ENCODE peak calls at places on chromosomes 4 and X, in ten cellular contexts. One of them, this sample, is unnamed.

GRCh38 chr4:71126719-71127118 is 133.3 kb downstream of the DCK start:
- DNase-seq in cardiac muscle cell: peak
- DNase-seq in uterus: no peak
- DNase-seq in pancreas: no peak
- DNase-seq in HepG2: peak
- DNase-seq in CD8-positive, alpha-beta T cell: no peak
- DNase-seq in left ventricle myocardium inferior: no peak
- DNase-seq in body of pancreas: no peak
- DNase-seq in IMR-90: peak
- DNase-seq in psoas muscle: no peak
- DNase-seq in this sample: no peak

GRCh38 chr4:28834120-28834519 is 1886.0 kb upstream of the PCDH7 start:
- DNase-seq in CD8-positive, alpha-beta T cell: no peak
- DNase-seq in cardiac muscle cell: no peak
- DNase-seq in psoas muscle: no peak
- DNase-seq in uterus: no peak
- DNase-seq in IMR-90: no peak
- DNase-seq in left ventricle myocardium inferior: no peak
- DNase-seq in HepG2: no peak
- DNase-seq in body of pancreas: no peak
- DNase-seq in pancreas: no peak
- DNase-seq in this sample: no peak

GRCh38 chr4:107693132-107693531 is 26.9 kb downstream of the PAPSS1 start:
- DNase-seq in psoas muscle: no peak
- DNase-seq in IMR-90: no peak
- DNase-seq in body of pancreas: no peak
- DNase-seq in pancreas: no peak
- DNase-seq in HepG2: no peak
- DNase-seq in CD8-positive, alpha-beta T cell: no peak
- DNase-seq in cardiac muscle cell: peak
- DNase-seq in left ventricle myocardium inferior: no peak
- DNase-seq in uterus: no peak
- DNase-seq in this sample: no peak

GRCh38 chrX:72394518-72395163 is 88.9 kb upstream of the CITED1 start:
- DNase-seq in pancreas: no peak
- DNase-seq in psoas muscle: peak
- DNase-seq in left ventricle myocardium inferior: peak
- DNase-seq in cardiac muscle cell: peak
- DNase-seq in uterus: no peak
- DNase-seq in HepG2: no peak
- DNase-seq in IMR-90: peak
- DNase-seq in body of pancreas: no peak
- DNase-seq in CD8-positive, alpha-beta T cell: no peak
- DNase-seq in this sample: no peak

GRCh38 chrX:41313419-41313818 is 20.5 kb upstream of the DDX3X start:
- DNase-seq in psoas muscle: no peak
- DNase-seq in uterus: no peak
- DNase-seq in pancreas: no peak
- DNase-seq in body of pancreas: no peak
- DNase-seq in HepG2: no peak
- DNase-seq in CD8-positive, alpha-beta T cell: no peak
- DNase-seq in IMR-90: peak
- DNase-seq in cardiac muscle cell: no peak
- DNase-seq in left ventricle myocardium inferior: no peak
- DNase-seq in this sample: no peak

GRCh38 chr4:176387571-176387970 is 67.8 kb downstream of the SPCS3 start:
- DNase-seq in HepG2: no peak
- DNase-seq in pancreas: no peak
- DNase-seq in uterus: no peak
- DNase-seq in body of pancreas: no peak
- DNase-seq in CD8-positive, alpha-beta T cell: no peak
- DNase-seq in psoas muscle: no peak
- DNase-seq in left ventricle myocardium inferior: no peak
- DNase-seq in IMR-90: peak
- DNase-seq in cardiac muscle cell: peak
- DNase-seq in this sample: no peak

GRCh38 chrX:4670606-4671005 is 957.2 kb upstream of the PRKX start:
- DNase-seq in cardiac muscle cell: no peak
- DNase-seq in left ventricle myocardium inferior: no peak
- DNase-seq in IMR-90: no peak
- DNase-seq in body of pancreas: peak
- DNase-seq in uterus: no peak
- DNase-seq in HepG2: no peak
- DNase-seq in pancreas: no peak
- DNase-seq in psoas muscle: no peak
- DNase-seq in CD8-positive, alpha-beta T cell: no peak
- DNase-seq in this sample: no peak

GRCh38 chrX:51144828-51145442 is 187.7 kb upstream of the NUDT10 start:
- DNase-seq in left ventricle myocardium inferior: no peak
- DNase-seq in HepG2: peak
- DNase-seq in uterus: no peak
- DNase-seq in psoas muscle: no peak
- DNase-seq in body of pancreas: peak
- DNase-seq in pancreas: peak
- DNase-seq in IMR-90: peak
- DNase-seq in CD8-positive, alpha-beta T cell: peak
- DNase-seq in cardiac muscle cell: peak
- DNase-seq in this sample: no peak

GRCh38 chr4:172998527-172999469 is 169.8 kb upstream of the GALNT7 start:
- DNase-seq in HepG2: no peak
- DNase-seq in pancreas: no peak
- DNase-seq in uterus: no peak
- DNase-seq in left ventricle myocardium inferior: no peak
- DNase-seq in psoas muscle: no peak
- DNase-seq in IMR-90: peak
- DNase-seq in body of pancreas: no peak
- DNase-seq in CD8-positive, alpha-beta T cell: no peak
- DNase-seq in cardiac muscle cell: peak
- DNase-seq in this sample: no peak

GRCh38 chr4:10333942-10334341 is 123.3 kb downstream of the ZNF518B start:
- DNase-seq in left ventricle myocardium inferior: no peak
- DNase-seq in IMR-90: no peak
- DNase-seq in body of pancreas: no peak
- DNase-seq in pancreas: no peak
- DNase-seq in HepG2: no peak
- DNase-seq in CD8-positive, alpha-beta T cell: no peak
- DNase-seq in uterus: no peak
- DNase-seq in cardiac muscle cell: no peak
- DNase-seq in psoas muscle: no peak
- DNase-seq in this sample: no peak

GRCh38 chr4:99013884-99014523 is 18.5 kb downstream of the METAP1 start:
- DNase-seq in left ventricle myocardium inferior: no peak
- DNase-seq in body of pancreas: no peak
- DNase-seq in cardiac muscle cell: no peak
- DNase-seq in CD8-positive, alpha-beta T cell: no peak
- DNase-seq in pancreas: no peak
- DNase-seq in HepG2: no peak
- DNase-seq in psoas muscle: no peak
- DNase-seq in uterus: no peak
- DNase-seq in IMR-90: no peak
- DNase-seq in this sample: no peak
- H3K27ac ChIP-seq in left ventricle myocardium inferior: peak
- H3K27ac ChIP-seq in body of pancreas: no peak
- H3K27ac ChIP-seq in cardiac muscle cell: peak
- H3K27ac ChIP-seq in CD8-positive, alpha-beta T cell: no peak
- H3K27ac ChIP-seq in pancreas: no peak
- H3K27ac ChIP-seq in HepG2: peak
- H3K27ac ChIP-seq in psoas muscle: no peak
- H3K27ac ChIP-seq in uterus: peak
- H3K27ac ChIP-seq in IMR-90: no peak
- H3K27ac ChIP-seq in this sample: peak

GRCh38 chr4:89486042-89486441 is 178.4 kb upstream of the GPRIN3 start:
- DNase-seq in pancreas: no peak
- DNase-seq in HepG2: no peak
- DNase-seq in body of pancreas: no peak
- DNase-seq in psoas muscle: no peak
- DNase-seq in left ventricle myocardium inferior: no peak
- DNase-seq in cardiac muscle cell: peak
- DNase-seq in CD8-positive, alpha-beta T cell: no peak
- DNase-seq in IMR-90: peak
- DNase-seq in uterus: no peak
- DNase-seq in this sample: no peak
- TF ChIP-seq CTCF in pancreas: no peak
- TF ChIP-seq CTCF in HepG2: peak
- TF ChIP-seq CTCF in body of pancreas: no peak
- TF ChIP-seq CTCF in psoas muscle: no peak
- TF ChIP-seq CTCF in left ventricle myocardium inferior: peak
- TF ChIP-seq CTCF in cardiac muscle cell: peak
- TF ChIP-seq CTCF in CD8-positive, alpha-beta T cell: no peak
- TF ChIP-seq CTCF in IMR-90: peak
- TF ChIP-seq CTCF in uterus: peak
- TF ChIP-seq CTCF in this sample: peak

GRCh38 chr4:139265654-139266053 is 14.4 kb downstream of the MGARP start:
- DNase-seq in IMR-90: no peak
- DNase-seq in HepG2: no peak
- DNase-seq in uterus: no peak
- DNase-seq in CD8-positive, alpha-beta T cell: no peak
- DNase-seq in pancreas: no peak
- DNase-seq in cardiac muscle cell: no peak
- DNase-seq in left ventricle myocardium inferior: no peak
- DNase-seq in psoas muscle: no peak
- DNase-seq in body of pancreas: no peak
- DNase-seq in this sample: no peak
- H3K27ac ChIP-seq in IMR-90: no peak
- H3K27ac ChIP-seq in HepG2: no peak
- H3K27ac ChIP-seq in uterus: no peak
- H3K27ac ChIP-seq in CD8-positive, alpha-beta T cell: no peak
- H3K27ac ChIP-seq in pancreas: no peak
- H3K27ac ChIP-seq in cardiac muscle cell: no peak
- H3K27ac ChIP-seq in left ventricle myocardium inferior: no peak
- H3K27ac ChIP-seq in psoas muscle: no peak
- H3K27ac ChIP-seq in body of pancreas: no peak
- H3K27ac ChIP-seq in this sample: no peak

DNA sequence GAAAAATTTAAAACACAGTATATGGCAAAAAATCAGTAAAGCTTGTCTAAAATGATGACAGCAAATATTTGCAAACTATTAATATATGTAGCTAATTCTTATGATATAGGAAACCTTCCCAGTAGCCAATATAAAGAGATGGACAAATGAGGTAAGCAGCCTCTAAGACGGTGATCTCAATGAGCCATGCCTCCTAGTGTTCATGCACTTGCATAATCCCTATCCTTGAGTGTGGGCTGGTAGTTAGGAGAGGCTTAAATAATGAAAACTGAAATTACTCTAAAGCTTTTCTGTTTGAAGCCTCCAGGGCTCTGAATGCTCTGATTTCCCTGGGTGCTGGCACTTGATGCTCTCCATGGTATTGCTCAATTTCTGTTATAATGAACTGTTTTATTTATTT is 24.6 kb upstream of the ARMCX4 start:
- DNase-seq in body of pancreas: no peak
- DNase-seq in CD8-positive, alpha-beta T cell: no peak
- DNase-seq in left ventricle myocardium inferior: no peak
- DNase-seq in IMR-90: no peak
- DNase-seq in HepG2: no peak
- DNase-seq in psoas muscle: no peak
- DNase-seq in pancreas: no peak
- DNase-seq in cardiac muscle cell: no peak
- DNase-seq in uterus: no peak
- DNase-seq in this sample: no peak
- TF ChIP-seq CTCF in body of pancreas: no peak
- TF ChIP-seq CTCF in CD8-positive, alpha-beta T cell: no peak
- TF ChIP-seq CTCF in left ventricle myocardium inferior: no peak
- TF ChIP-seq CTCF in IMR-90: no peak
- TF ChIP-seq CTCF in HepG2: no peak
- TF ChIP-seq CTCF in psoas muscle: no peak
- TF ChIP-seq CTCF in pancreas: no peak
- TF ChIP-seq CTCF in cardiac muscle cell: no peak
- TF ChIP-seq CTCF in uterus: no peak
- TF ChIP-seq CTCF in this sample: no peak

DNA sequence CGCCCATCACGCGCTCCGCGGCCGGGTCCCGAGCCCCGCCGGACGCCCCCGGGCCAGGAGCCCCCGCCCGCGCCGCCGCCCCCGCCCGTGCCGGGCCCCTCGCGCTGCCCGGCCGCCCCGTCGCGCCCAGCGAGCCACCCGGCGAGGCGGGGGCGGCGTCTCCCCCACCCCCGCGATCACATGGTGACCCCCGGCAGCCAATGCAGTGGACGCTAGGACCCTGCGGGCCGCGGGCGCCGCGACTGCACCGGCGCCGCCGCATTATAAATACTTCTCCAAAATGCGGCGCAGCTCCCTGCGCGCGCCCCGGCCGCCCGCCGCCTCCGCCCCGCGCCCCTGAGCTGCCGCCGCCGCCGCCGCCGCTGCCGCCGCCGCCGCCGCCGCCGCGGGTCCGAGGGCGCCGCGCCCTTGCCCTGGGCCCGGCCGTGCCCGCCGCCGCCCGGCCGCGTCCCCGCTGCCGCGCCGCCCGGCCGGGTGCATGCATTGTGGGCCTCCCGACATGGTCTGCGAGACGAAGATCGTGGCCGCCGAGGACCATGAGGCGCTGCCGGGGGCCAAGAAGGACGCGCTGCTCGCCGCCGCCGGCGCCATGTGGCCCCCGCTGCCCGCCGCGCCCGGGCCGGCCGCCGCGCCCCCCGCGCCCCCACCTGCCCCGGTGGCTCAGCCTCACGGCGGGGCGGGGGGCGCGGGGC is at the start of gene NAT8L:
- DNase-seq in CD8-positive, alpha-beta T cell: no peak
- DNase-seq in IMR-90: no peak
- DNase-seq in body of pancreas: peak
- DNase-seq in pancreas: no peak
- DNase-seq in cardiac muscle cell: peak
- DNase-seq in uterus: no peak
- DNase-seq in psoas muscle: peak
- DNase-seq in HepG2: no peak
- DNase-seq in left ventricle myocardium inferior: peak
- DNase-seq in this sample: no peak
- H3K27ac ChIP-seq in CD8-positive, alpha-beta T cell: no peak
- H3K27ac ChIP-seq in IMR-90: no peak
- H3K27ac ChIP-seq in body of pancreas: peak
- H3K27ac ChIP-seq in pancreas: no peak
- H3K27ac ChIP-seq in cardiac muscle cell: no peak
- H3K27ac ChIP-seq in uterus: no peak
- H3K27ac ChIP-seq in psoas muscle: no peak
- H3K27ac ChIP-seq in HepG2: no peak
- H3K27ac ChIP-seq in left ventricle myocardium inferior: no peak
- H3K27ac ChIP-seq in this sample: no peak